ENCODE peak calls at places on chromosomes 2 and 18, in ten cellular contexts. V, R, A, B, N, Y, T, X, P and D are unnamed samples.
A peak's percentile ranks its signal among the peaks of the same experiment; 100 is the strongest.

GRCh38 chr2:180675170-180675569 is 305.2 kb upstream of the UBE2E3 start:
- DNase-seq in V (no peak), Y (no peak), T (no peak), X (no peak), N (no peak), B (no peak), R (no peak), P (no peak), A (no peak), D (no peak)

GRCh38 chr18:13370995-13371625 is 152.6 kb downstream of the LDLRAD4 start:
- DNase-seq in V (no peak), Y (no peak), X (peak; percentile 18), P (no peak), R (no peak), B (no peak), N (no peak), T (no peak), A (no peak), D (no peak)

GRCh38 chr2:138030459-138030858 is 66.2 kb downstream of the HNMT start:
- DNase-seq in P (no peak), Y (peak; percentile 40), X (no peak), R (peak; percentile 72), V (no peak), B (peak; percentile 84), A (peak; percentile 55), T (no peak), N (no peak), D (no peak)

GRCh38 chr2:103008586-103008985 is 246.8 kb downstream of the TMEM182 start:
- DNase-seq in Y (no peak), V (no peak), P (no peak), T (no peak), R (no peak), A (no peak), N (no peak), X (peak; percentile 70), B (no peak), D (no peak)

GRCh38 chr2:110688594-110689091 is 10.8 kb upstream of the BUB1 start:
- DNase-seq in A (no peak), R (no peak), P (no peak), Y (no peak), N (peak; percentile 31), X (peak; percentile 86), B (no peak), V (no peak), T (no peak), D (no peak)

GRCh38 chr2:30235859-30236535 is 4.7 kb downstream of the LBH start:
- DNase-seq in Y (no peak), P (peak; percentile 44), A (no peak), N (no peak), B (no peak), V (no peak), R (no peak), T (no peak), X (peak; percentile 5), D (peak; percentile 41)

GRCh38 chr2:47321411-47322031 is 81.4 kb upstream of the MSH2 start:
- DNase-seq in A (no peak), B (peak; percentile 37), T (no peak), V (no peak), R (peak; percentile 38), N (no peak), X (no peak), P (no peak), Y (no peak), D (no peak)

GRCh38 chr2:99421469-99421868 is 68.3 kb downstream of the REV1 start:
- DNase-seq in R (peak; percentile 50), A (peak; percentile 3), P (no peak), X (no peak), Y (no peak), N (no peak), B (peak; percentile 25), V (no peak), T (no peak), D (no peak)

GRCh38 chr18:48728204-48728833 is 189.5 kb downstream of the CTIF start:
- DNase-seq in R (peak; percentile 99), B (peak; percentile 99), Y (peak; percentile 100), X (no peak), P (no peak), A (peak; percentile 97), T (no peak), N (no peak), V (no peak), D (no peak)

GRCh38 chr2:43220982-43221659 is 5.3 kb downstream of the ZFP36L2 start:
- DNase-seq in P (no peak), X (peak; percentile 86), B (peak; percentile 55), A (no peak), Y (peak; percentile 59), T (peak; percentile 68), V (peak; percentile 20), N (no peak), R (peak; percentile 69), D (no peak)

GRCh38 chr2:195017890-195018289 is 639.1 kb upstream of the SLC39A10 start:
- DNase-seq in X (no peak), R (no peak), N (no peak), B (no peak), T (no peak), V (no peak), P (no peak), A (no peak), Y (no peak), D (no peak)

GRCh38 chr18:61998335-61998734 is 105.5 kb upstream of the RNF152 start:
- DNase-seq in N (no peak), T (no peak), P (no peak), A (no peak), Y (no peak), R (no peak), B (no peak), X (no peak), V (no peak), D (no peak)

GRCh38 chr2:70937866-70938579 is 2.3 kb downstream of the ATP6V1B1 start:
- DNase-seq in P (no peak), Y (no peak), X (peak; percentile 63), T (no peak), B (no peak), A (no peak), R (no peak), N (no peak), V (no peak), D (no peak)

GRCh38 chr2:238458641-238459040 is 31.9 kb downstream of the ASB1 start:
- DNase-seq in Y (peak; percentile 25), N (no peak), T (no peak), V (no peak), B (no peak), A (no peak), P (no peak), R (peak; percentile 44), X (no peak), D (no peak)

GRCh38 chr2:128252501-128252900 is 66.2 kb downstream of the HS6ST1 start:
- DNase-seq in A (no peak), T (no peak), P (no peak), R (no peak), X (peak; percentile 32), V (no peak), Y (no peak), N (no peak), B (no peak), D (no peak)

GRCh38 chr2:203710211-203710610 is 3.8 kb downstream of the CD28 start:
- DNase-seq in T (no peak), V (no peak), P (no peak), R (no peak), B (no peak), X (no peak), Y (no peak), N (no peak), A (no peak), D (no peak)

GRCh38 chr2:237894986-237895543 is 35.6 kb downstream of the RAMP1 start:
- DNase-seq in B (no peak), Y (no peak), N (no peak), A (no peak), T (no peak), V (no peak), P (no peak), R (no peak), X (no peak), D (no peak)

GRCh38 chr2:167100526-167100925 is 212.2 kb downstream of the XIRP2 start:
- DNase-seq in A (no peak), N (no peak), V (no peak), X (no peak), R (no peak), Y (no peak), P (no peak), B (no peak), T (no peak), D (no peak)

GRCh38 chr18:13219576-13219975 is 1.0 kb downstream of the LDLRAD4 start:
- DNase-seq in N (no peak), B (no peak), X (no peak), Y (no peak), P (no peak), T (no peak), R (no peak), V (no peak), A (no peak), D (no peak)

GRCh38 chr18:46555724-46556123 is 101.3 kb downstream of the LOXHD1 start:
- DNase-seq in A (no peak), N (no peak), R (peak; percentile 27), B (no peak), X (peak; percentile 88), P (no peak), T (no peak), Y (no peak), V (no peak), D (peak; percentile 37)

GRCh38 chr2:31828891-31829290 is 181.9 kb downstream of the MEMO1 start:
- DNase-seq in V (no peak), R (peak; percentile 29), Y (no peak), A (no peak), T (no peak), P (no peak), X (no peak), N (no peak), B (peak; percentile 7), D (no peak)

GRCh38 chr2:26336719-26337118 is 9.2 kb upstream of the SELENOI start:
- DNase-seq in R (no peak), N (no peak), X (no peak), B (no peak), A (no peak), Y (no peak), P (no peak), T (no peak), V (no peak), D (no peak)